ENCODE peak calls at places on chromosome 7, in nine cellular contexts. One of them, this sample, is unnamed.
A peak's percentile ranks its signal among the peaks of the same experiment; 100 is the strongest.

GRCh38 chr7:157738064-157738460 is 401.3 kb downstream of the DNAJB6 start:
- DNase-seq in CD4-positive, alpha-beta T cell: no peak
- DNase-seq in colonic mucosa: no peak
- DNase-seq in heart right ventricle: no peak
- DNase-seq in lower lobe of right lung: no peak
- DNase-seq in stomach: no peak
- DNase-seq in lung: no peak
- DNase-seq in ovary: no peak
- DNase-seq in coronary artery: no peak
- DNase-seq in this sample: peak; percentile 37

GRCh38 chr7:148962823-148963582 is 65.3 kb downstream of the PDIA4 start:
- DNase-seq in lower lobe of right lung: peak; percentile 68
- DNase-seq in heart right ventricle: peak; percentile 54
- DNase-seq in CD4-positive, alpha-beta T cell: peak; percentile 48
- DNase-seq in colonic mucosa: peak; percentile 68
- DNase-seq in stomach: peak; percentile 61
- DNase-seq in ovary: peak; percentile 67
- DNase-seq in lung: peak; percentile 54
- DNase-seq in coronary artery: no peak
- DNase-seq in this sample: peak; percentile 17

GRCh38 chr7:34748244-34749039 is 90.4 kb downstream of the NPSR1 start:
- DNase-seq in heart right ventricle: peak; percentile 68
- DNase-seq in colonic mucosa: peak; percentile 82
- DNase-seq in lower lobe of right lung: peak; percentile 88
- DNase-seq in ovary: peak; percentile 31
- DNase-seq in CD4-positive, alpha-beta T cell: no peak
- DNase-seq in lung: peak; percentile 90
- DNase-seq in stomach: peak; percentile 88
- DNase-seq in coronary artery: no peak
- DNase-seq in this sample: no peak

GRCh38 chr7:7271094-7271874 is 88.9 kb downstream of the C1GALT1 start:
- DNase-seq in heart right ventricle: no peak
- DNase-seq in coronary artery: no peak
- DNase-seq in ovary: no peak
- DNase-seq in stomach: no peak
- DNase-seq in lower lobe of right lung: no peak
- DNase-seq in CD4-positive, alpha-beta T cell: no peak
- DNase-seq in colonic mucosa: no peak
- DNase-seq in lung: no peak
- DNase-seq in this sample: no peak

GRCh38 chr7:53306846-53307245 is 271.4 kb downstream of the POM121L12 start:
- DNase-seq in coronary artery: no peak
- DNase-seq in lower lobe of right lung: no peak
- DNase-seq in lung: no peak
- DNase-seq in ovary: no peak
- DNase-seq in stomach: no peak
- DNase-seq in CD4-positive, alpha-beta T cell: no peak
- DNase-seq in heart right ventricle: no peak
- DNase-seq in colonic mucosa: no peak
- DNase-seq in this sample: no peak

GRCh38 chr7:76318488-76319353 is 16.2 kb downstream of the HSPB1 start:
- DNase-seq in stomach: peak; percentile 73
- DNase-seq in lung: peak; percentile 81
- DNase-seq in heart right ventricle: peak; percentile 64
- DNase-seq in colonic mucosa: peak; percentile 89
- DNase-seq in coronary artery: peak; percentile 88
- DNase-seq in CD4-positive, alpha-beta T cell: peak; percentile 50
- DNase-seq in ovary: peak; percentile 78
- DNase-seq in lower lobe of right lung: peak; percentile 73
- DNase-seq in this sample: peak; percentile 50

GRCh38 chr7:102454423-102454822 is 10.2 kb downstream of the ALKBH4 start:
- DNase-seq in lung: no peak
- DNase-seq in stomach: no peak
- DNase-seq in ovary: no peak
- DNase-seq in colonic mucosa: no peak
- DNase-seq in heart right ventricle: no peak
- DNase-seq in coronary artery: no peak
- DNase-seq in CD4-positive, alpha-beta T cell: no peak
- DNase-seq in lower lobe of right lung: no peak
- DNase-seq in this sample: no peak

GRCh38 chr7:129780257-129781127 is 169.0 kb downstream of the NRF1 start:
- DNase-seq in stomach: peak; percentile 91
- DNase-seq in CD4-positive, alpha-beta T cell: peak; percentile 34
- DNase-seq in lower lobe of right lung: peak; percentile 92
- DNase-seq in ovary: no peak
- DNase-seq in heart right ventricle: no peak
- DNase-seq in coronary artery: no peak
- DNase-seq in lung: peak; percentile 89
- DNase-seq in colonic mucosa: peak; percentile 92
- DNase-seq in this sample: peak; percentile 56

GRCh38 chr7:121504478-121504877 is 108.4 kb upstream of the FAM3C start:
- DNase-seq in lung: no peak
- DNase-seq in stomach: no peak
- DNase-seq in heart right ventricle: no peak
- DNase-seq in colonic mucosa: no peak
- DNase-seq in lower lobe of right lung: no peak
- DNase-seq in CD4-positive, alpha-beta T cell: no peak
- DNase-seq in ovary: no peak
- DNase-seq in coronary artery: no peak
- DNase-seq in this sample: no peak

GRCh38 chr7:6730343-6730633 is 23.5 kb upstream of the ZNF12 start:
- DNase-seq in coronary artery: no peak
- DNase-seq in CD4-positive, alpha-beta T cell: no peak
- DNase-seq in colonic mucosa: no peak
- DNase-seq in lung: no peak
- DNase-seq in heart right ventricle: no peak
- DNase-seq in ovary: no peak
- DNase-seq in stomach: no peak
- DNase-seq in lower lobe of right lung: no peak
- DNase-seq in this sample: no peak

GRCh38 chr7:65441010-65441409 is 67.4 kb downstream of the ZNF92 start:
- DNase-seq in lung: no peak
- DNase-seq in heart right ventricle: no peak
- DNase-seq in coronary artery: no peak
- DNase-seq in CD4-positive, alpha-beta T cell: no peak
- DNase-seq in lower lobe of right lung: no peak
- DNase-seq in ovary: no peak
- DNase-seq in colonic mucosa: no peak
- DNase-seq in stomach: no peak
- DNase-seq in this sample: no peak

GRCh38 chr7:13920053-13920697 is 69.3 kb downstream of the ETV1 start:
- DNase-seq in lower lobe of right lung: no peak
- DNase-seq in colonic mucosa: peak; percentile 36
- DNase-seq in CD4-positive, alpha-beta T cell: no peak
- DNase-seq in coronary artery: no peak
- DNase-seq in lung: no peak
- DNase-seq in heart right ventricle: no peak
- DNase-seq in stomach: no peak
- DNase-seq in ovary: no peak
- DNase-seq in this sample: peak; percentile 43

GRCh38 chr7:106848851-106849442 is 16.1 kb upstream of the PIK3CG start:
- DNase-seq in heart right ventricle: no peak
- DNase-seq in lung: no peak
- DNase-seq in ovary: no peak
- DNase-seq in colonic mucosa: no peak
- DNase-seq in CD4-positive, alpha-beta T cell: no peak
- DNase-seq in lower lobe of right lung: no peak
- DNase-seq in coronary artery: no peak
- DNase-seq in stomach: no peak
- DNase-seq in this sample: no peak

GRCh38 chr7:142300689-142301088 is 42.8 kb upstream of the PRSS58 start:
- DNase-seq in lung: no peak
- DNase-seq in ovary: no peak
- DNase-seq in colonic mucosa: no peak
- DNase-seq in stomach: no peak
- DNase-seq in CD4-positive, alpha-beta T cell: peak; percentile 8
- DNase-seq in coronary artery: no peak
- DNase-seq in lower lobe of right lung: no peak
- DNase-seq in heart right ventricle: no peak
- DNase-seq in this sample: no peak
- TF ChIP-seq CTCF in lung: no peak
- TF ChIP-seq CTCF in ovary: no peak
- TF ChIP-seq CTCF in colonic mucosa: no peak
- TF ChIP-seq CTCF in stomach: no peak
- TF ChIP-seq CTCF in CD4-positive, alpha-beta T cell: no peak
- TF ChIP-seq CTCF in coronary artery: no peak
- TF ChIP-seq CTCF in lower lobe of right lung: no peak
- TF ChIP-seq CTCF in heart right ventricle: no peak
- TF ChIP-seq CTCF in this sample: peak; percentile 37

GRCh38 chr7:88462799-88463198 is 156.1 kb upstream of the STEAP4 start:
- DNase-seq in heart right ventricle: no peak
- DNase-seq in stomach: no peak
- DNase-seq in lower lobe of right lung: no peak
- DNase-seq in CD4-positive, alpha-beta T cell: no peak
- DNase-seq in lung: no peak
- DNase-seq in colonic mucosa: no peak
- DNase-seq in coronary artery: no peak
- DNase-seq in ovary: no peak
- DNase-seq in this sample: no peak
- TF ChIP-seq CTCF in heart right ventricle: no peak
- TF ChIP-seq CTCF in stomach: no peak
- TF ChIP-seq CTCF in lower lobe of right lung: no peak
- TF ChIP-seq CTCF in CD4-positive, alpha-beta T cell: no peak
- TF ChIP-seq CTCF in lung: no peak
- TF ChIP-seq CTCF in colonic mucosa: no peak
- TF ChIP-seq CTCF in coronary artery: no peak
- TF ChIP-seq CTCF in ovary: no peak
- TF ChIP-seq CTCF in this sample: no peak

GRCh38 chr7:100475549-100475948 is 3.5 kb downstream of the TSC22D4 start:
- DNase-seq in coronary artery: peak; percentile 71
- DNase-seq in lung: no peak
- DNase-seq in CD4-positive, alpha-beta T cell: no peak
- DNase-seq in heart right ventricle: peak; percentile 56
- DNase-seq in stomach: no peak
- DNase-seq in colonic mucosa: no peak
- DNase-seq in ovary: peak; percentile 51
- DNase-seq in lower lobe of right lung: no peak
- DNase-seq in this sample: no peak

GRCh38 chr7:100477871-100478248 is 1.2 kb downstream of the TSC22D4 start:
- DNase-seq in ovary: peak; percentile 53
- DNase-seq in lower lobe of right lung: no peak
- DNase-seq in lung: no peak
- DNase-seq in CD4-positive, alpha-beta T cell: no peak
- DNase-seq in heart right ventricle: no peak
- DNase-seq in coronary artery: no peak
- DNase-seq in stomach: no peak
- DNase-seq in colonic mucosa: no peak
- DNase-seq in this sample: no peak

GRCh38 chr7:100478966-100479660 is at the start of gene TSC22D4:
- DNase-seq in lower lobe of right lung: peak; percentile 93
- DNase-seq in stomach: peak; percentile 96
- DNase-seq in colonic mucosa: peak; percentile 98
- DNase-seq in lung: peak; percentile 97
- DNase-seq in ovary: peak; percentile 100
- DNase-seq in coronary artery: peak; percentile 96
- DNase-seq in heart right ventricle: peak; percentile 97
- DNase-seq in CD4-positive, alpha-beta T cell: peak; percentile 90
- DNase-seq in this sample: peak; percentile 75

GRCh38 chr7:100476108-100476780 is 2.8 kb downstream of the TSC22D4 start:
- DNase-seq in colonic mucosa: no peak
- DNase-seq in heart right ventricle: no peak
- DNase-seq in ovary: no peak
- DNase-seq in coronary artery: no peak
- DNase-seq in lower lobe of right lung: no peak
- DNase-seq in CD4-positive, alpha-beta T cell: no peak
- DNase-seq in stomach: no peak
- DNase-seq in lung: no peak
- DNase-seq in this sample: no peak

GRCh38 chr7:100476903-100477870 is 1.8 kb downstream of the TSC22D4 start:
- DNase-seq in lower lobe of right lung: no peak
- DNase-seq in heart right ventricle: no peak
- DNase-seq in lung: no peak
- DNase-seq in CD4-positive, alpha-beta T cell: no peak
- DNase-seq in coronary artery: peak; percentile 74
- DNase-seq in ovary: peak; percentile 55
- DNase-seq in colonic mucosa: peak; percentile 64
- DNase-seq in stomach: no peak
- DNase-seq in this sample: no peak
- TF ChIP-seq CTCF in lower lobe of right lung: peak; percentile 13
- TF ChIP-seq CTCF in heart right ventricle: no peak
- TF ChIP-seq CTCF in lung: no peak
- TF ChIP-seq CTCF in CD4-positive, alpha-beta T cell: no peak
- TF ChIP-seq CTCF in coronary artery: no peak
- TF ChIP-seq CTCF in ovary: no peak
- TF ChIP-seq CTCF in colonic mucosa: peak; percentile 18
- TF ChIP-seq CTCF in stomach: no peak
- TF ChIP-seq CTCF in this sample: no peak

DNA sequence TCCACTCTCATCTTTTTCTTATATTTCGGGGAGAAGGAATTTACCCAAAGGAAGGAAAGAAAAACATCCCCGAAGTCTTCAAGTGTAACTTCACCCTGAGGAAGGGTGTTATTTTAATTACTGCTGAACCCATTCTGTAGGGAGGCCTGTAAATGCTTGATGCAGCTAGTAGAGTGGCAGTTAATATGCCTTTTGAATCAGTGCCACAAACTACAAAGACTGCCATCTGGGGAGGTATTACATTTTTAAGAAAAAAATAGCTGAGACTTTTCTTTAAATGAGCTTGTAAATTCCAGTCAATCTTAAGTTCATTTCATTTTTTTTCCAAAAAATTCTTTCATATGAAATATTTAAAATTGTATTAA is 233.1 kb upstream of the FERD3L start:
- DNase-seq in heart right ventricle: no peak
- DNase-seq in ovary: no peak
- DNase-seq in stomach: no peak
- DNase-seq in colonic mucosa: no peak
- DNase-seq in coronary artery: no peak
- DNase-seq in lung: no peak
- DNase-seq in CD4-positive, alpha-beta T cell: no peak
- DNase-seq in lower lobe of right lung: no peak
- DNase-seq in this sample: no peak
- TF ChIP-seq CTCF in heart right ventricle: no peak
- TF ChIP-seq CTCF in ovary: no peak
- TF ChIP-seq CTCF in stomach: no peak
- TF ChIP-seq CTCF in colonic mucosa: no peak
- TF ChIP-seq CTCF in coronary artery: no peak
- TF ChIP-seq CTCF in lung: no peak
- TF ChIP-seq CTCF in CD4-positive, alpha-beta T cell: no peak
- TF ChIP-seq CTCF in lower lobe of right lung: no peak
- TF ChIP-seq CTCF in this sample: no peak

GRCh38 chr7:128311-129080 is 63.9 kb upstream of the FAM20C start:
- DNase-seq in lower lobe of right lung: no peak
- DNase-seq in CD4-positive, alpha-beta T cell: no peak
- DNase-seq in colonic mucosa: no peak
- DNase-seq in coronary artery: no peak
- DNase-seq in ovary: no peak
- DNase-seq in lung: no peak
- DNase-seq in heart right ventricle: no peak
- DNase-seq in stomach: no peak
- DNase-seq in this sample: no peak
- TF ChIP-seq CTCF in lower lobe of right lung: no peak
- TF ChIP-seq CTCF in CD4-positive, alpha-beta T cell: no peak
- TF ChIP-seq CTCF in colonic mucosa: no peak
- TF ChIP-seq CTCF in coronary artery: no peak
- TF ChIP-seq CTCF in ovary: no peak
- TF ChIP-seq CTCF in lung: no peak
- TF ChIP-seq CTCF in heart right ventricle: no peak
- TF ChIP-seq CTCF in stomach: no peak
- TF ChIP-seq CTCF in this sample: no peak

This sample was measured in progenitor cell of endocrine pancreas.